ENCODE peak calls at places on chromosomes 7 and 10, in four cellular contexts. One of them, this sample, is unnamed.

GRCh38 chr7:151128716-151129115 is 38.8 kb downstream of the GBX1 start:
- DNase-seq in body of pancreas: no peak
- DNase-seq in spleen: no peak
- DNase-seq in heart left ventricle: no peak
- DNase-seq in this sample: no peak

GRCh38 chr10:3807221-3807927 is 22.4 kb upstream of the KLF6 start:
- DNase-seq in heart left ventricle: no peak
- DNase-seq in spleen: no peak
- DNase-seq in body of pancreas: no peak
- DNase-seq in this sample: no peak

GRCh38 chr7:40105879-40106473 is 28.4 kb downstream of the MPLKIP start:
- DNase-seq in spleen: no peak
- DNase-seq in body of pancreas: no peak
- DNase-seq in heart left ventricle: no peak
- DNase-seq in this sample: no peak

GRCh38 chr10:122565766-122566206 is 5.2 kb downstream of the DMBT1 start:
- DNase-seq in body of pancreas: peak
- DNase-seq in spleen: peak
- DNase-seq in heart left ventricle: peak
- DNase-seq in this sample: peak

GRCh38 chr10:79007037-79007842 is 61.5 kb upstream of the ZMIZ1 start:
- DNase-seq in heart left ventricle: no peak
- DNase-seq in spleen: no peak
- DNase-seq in body of pancreas: no peak
- DNase-seq in this sample: peak

GRCh38 chr7:130367836-130368235 is 12.5 kb upstream of the CPA1 start:
- DNase-seq in heart left ventricle: no peak
- DNase-seq in body of pancreas: no peak
- DNase-seq in spleen: no peak
- DNase-seq in this sample: no peak

GRCh38 chr7:28207486-28208158 is 27.0 kb upstream of the JAZF1 start:
- DNase-seq in body of pancreas: no peak
- DNase-seq in heart left ventricle: no peak
- DNase-seq in spleen: no peak
- DNase-seq in this sample: no peak

GRCh38 chr10:30553625-30554442 is 75.7 kb downstream of the LYZL2 start:
- DNase-seq in body of pancreas: peak
- DNase-seq in spleen: peak
- DNase-seq in heart left ventricle: peak
- DNase-seq in this sample: peak

GRCh38 chr10:123236122-123236521 is 81.9 kb downstream of the BUB3 start:
- DNase-seq in heart left ventricle: no peak
- DNase-seq in body of pancreas: no peak
- DNase-seq in spleen: no peak
- DNase-seq in this sample: no peak

GRCh38 chr7:106326594-106327537 is 42.1 kb upstream of the NAMPT start:
- DNase-seq in spleen: no peak
- DNase-seq in heart left ventricle: no peak
- DNase-seq in body of pancreas: no peak
- DNase-seq in this sample: no peak

GRCh38 chr7:110388451-110388850 is 702.5 kb upstream of the LRRN3 start:
- DNase-seq in body of pancreas: no peak
- DNase-seq in spleen: no peak
- DNase-seq in heart left ventricle: no peak
- DNase-seq in this sample: no peak
- TF ChIP-seq POLR2A in body of pancreas: no peak
- TF ChIP-seq POLR2A in spleen: no peak
- TF ChIP-seq POLR2A in heart left ventricle: no peak
- TF ChIP-seq POLR2A in this sample: no peak

DNA sequence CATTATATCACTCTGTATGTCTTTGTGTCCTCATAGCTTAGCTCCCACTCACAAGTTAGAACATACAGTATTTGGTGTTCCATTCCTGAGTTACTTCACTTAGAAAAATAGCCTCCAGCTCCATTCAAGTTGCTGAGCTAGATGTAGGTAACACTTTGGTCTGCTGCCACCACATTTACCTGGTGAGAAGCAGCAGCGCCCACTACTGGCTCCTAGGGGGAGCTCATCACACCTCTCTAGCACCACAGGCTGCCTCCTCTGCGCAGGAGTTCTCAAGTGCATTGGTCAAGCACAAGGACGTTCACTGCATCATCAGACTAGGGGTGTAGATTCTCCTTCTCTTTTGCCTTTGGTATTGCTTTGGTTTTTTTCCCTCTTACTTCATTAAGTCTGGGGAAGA is 530.9 kb upstream of the AUTS2 start:
- DNase-seq in heart left ventricle: no peak
- DNase-seq in body of pancreas: no peak
- DNase-seq in spleen: no peak
- DNase-seq in this sample: no peak
- TF ChIP-seq CTCF in heart left ventricle: peak
- TF ChIP-seq CTCF in body of pancreas: peak
- TF ChIP-seq CTCF in spleen: no peak
- TF ChIP-seq CTCF in this sample: no peak

GRCh38 chr7:3027005-3027404 is 16.7 kb downstream of the CARD11 start:
- DNase-seq in heart left ventricle: no peak
- DNase-seq in spleen: no peak
- DNase-seq in body of pancreas: no peak
- DNase-seq in this sample: no peak
- TF ChIP-seq POLR2A in heart left ventricle: no peak
- TF ChIP-seq POLR2A in spleen: no peak
- TF ChIP-seq POLR2A in body of pancreas: no peak
- TF ChIP-seq POLR2A in this sample: no peak

GRCh38 chr10:93757136-93757535 is 600 bp upstream of the LGI1 start:
- DNase-seq in spleen: no peak
- DNase-seq in body of pancreas: no peak
- DNase-seq in heart left ventricle: no peak
- DNase-seq in this sample: no peak
- TF ChIP-seq CTCF in spleen: no peak
- TF ChIP-seq CTCF in body of pancreas: no peak
- TF ChIP-seq CTCF in heart left ventricle: no peak
- TF ChIP-seq CTCF in this sample: no peak

GRCh38 chr7:143380646-143381426 is at the start of gene ZYX:
- DNase-seq in body of pancreas: peak
- DNase-seq in spleen: peak
- DNase-seq in heart left ventricle: peak
- DNase-seq in this sample: peak
- TF ChIP-seq POLR2A in body of pancreas: peak
- TF ChIP-seq POLR2A in spleen: peak
- TF ChIP-seq POLR2A in heart left ventricle: peak
- TF ChIP-seq POLR2A in this sample: no peak

GRCh38 chr10:110892602-110893001 is 20.9 kb downstream of the PDCD4 start:
- DNase-seq in spleen: no peak
- DNase-seq in heart left ventricle: no peak
- DNase-seq in body of pancreas: no peak
- DNase-seq in this sample: no peak

GRCh38 chr10:110898391-110898790 is 20.6 kb downstream of the BBIP1 start:
- DNase-seq in body of pancreas: no peak
- DNase-seq in spleen: no peak
- DNase-seq in heart left ventricle: no peak
- DNase-seq in this sample: no peak

GRCh38 chr10:110897184-110897583 is 21.8 kb downstream of the BBIP1 start:
- DNase-seq in body of pancreas: no peak
- DNase-seq in heart left ventricle: no peak
- DNase-seq in spleen: no peak
- DNase-seq in this sample: no peak

DNA sequence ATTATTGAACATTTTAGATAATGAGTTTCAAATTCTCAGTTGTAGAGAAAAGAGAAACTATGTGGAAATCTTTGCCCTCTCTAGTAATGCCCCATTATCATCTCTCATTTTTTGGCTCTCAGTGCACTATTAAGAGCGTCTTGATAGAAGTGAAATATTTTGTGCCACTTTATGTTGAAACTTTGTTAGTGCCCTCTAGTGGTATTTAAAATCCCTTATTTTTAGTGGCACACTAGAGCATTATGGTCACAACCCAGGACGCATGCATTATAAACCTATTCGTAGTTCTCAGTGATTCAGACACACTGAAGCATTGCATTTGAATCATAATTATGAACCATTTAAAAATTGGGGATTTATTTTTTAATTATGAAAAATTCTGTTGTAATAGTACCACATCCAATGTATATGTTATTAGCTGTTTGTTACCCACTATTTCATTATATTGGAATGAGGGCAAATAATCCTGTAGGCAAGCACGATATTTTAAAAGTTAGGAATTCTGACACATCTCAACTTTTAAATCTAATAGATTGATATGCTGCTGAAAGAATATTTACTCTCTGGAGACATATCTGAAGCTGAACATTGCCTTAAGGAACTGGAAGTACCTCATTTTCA is 21.9 kb downstream of the PDCD4 start:
- DNase-seq in body of pancreas: no peak
- DNase-seq in spleen: no peak
- DNase-seq in heart left ventricle: no peak
- DNase-seq in this sample: no peak
- TF ChIP-seq CTCF in body of pancreas: peak
- TF ChIP-seq CTCF in spleen: peak
- TF ChIP-seq CTCF in heart left ventricle: peak
- TF ChIP-seq CTCF in this sample: no peak

This sample was measured in lower leg skin.